ENCODE peak calls at places on chromosome 16, in six cellular contexts. V, L, O, T, K and C are unnamed samples.
A peak's percentile ranks its signal among the peaks of the same experiment; 100 is the strongest.

GRCh38 chr16:10964891-10965326 is 20.5 kb downstream of the CLEC16A start:
- DNase-seq in K (no peak), T (no peak), L (no peak), O (peak; percentile 28), V (peak; percentile 50), C (no peak)

GRCh38 chr16:81392011-81392410 is 52.6 kb upstream of the CMIP start:
- DNase-seq in T (no peak), L (no peak), K (no peak), V (no peak), O (no peak), C (no peak)

GRCh38 chr16:11949527-11949926 is 7.7 kb upstream of the NPIPB2 start:
- DNase-seq in T (no peak), K (no peak), O (no peak), L (peak; percentile 71), V (no peak), C (peak; percentile 36)

GRCh38 chr16:53061701-53062159 is 6.9 kb downstream of the CHD9 start:
- DNase-seq in L (no peak), O (no peak), T (no peak), K (no peak), V (peak; percentile 16), C (no peak)

GRCh38 chr16:30457743-30458560 is 12.3 kb upstream of the SEPHS2 start:
- DNase-seq in O (no peak), L (no peak), T (no peak), K (no peak), V (no peak), C (no peak)

GRCh38 chr16:48383877-48384304 is 1.3 kb downstream of the SIAH1 start:
- DNase-seq in T (no peak), K (no peak), L (peak; percentile 49), O (no peak), V (no peak), C (no peak)

GRCh38 chr16:86918637-86919036 is 340.3 kb downstream of the FOXL1 start:
- DNase-seq in V (no peak), L (no peak), T (no peak), O (no peak), K (no peak), C (no peak)

GRCh38 chr16:26664086-26664485 is 402.6 kb upstream of the C16orf82 start:
- DNase-seq in T (no peak), K (no peak), V (no peak), L (no peak), O (no peak), C (no peak)

GRCh38 chr16:65180986-65181710 is 59.3 kb upstream of the CDH11 start:
- DNase-seq in V (no peak), O (no peak), T (no peak), K (no peak), L (peak; percentile 14), C (no peak)

GRCh38 chr16:47150067-47150466 is 6.3 kb upstream of the NETO2 start:
- DNase-seq in V (no peak), K (no peak), T (no peak), O (no peak), L (no peak), C (no peak)

GRCh38 chr16:82011199-82011641 is at the start of gene SDR42E1:
- DNase-seq in T (no peak), V (peak; percentile 48), L (no peak), O (peak; percentile 28), K (peak; percentile 38), C (no peak)

GRCh38 chr16:8533509-8533908 is 56.8 kb downstream of the TMEM114 start:
- DNase-seq in T (no peak), K (no peak), V (no peak), O (no peak), L (no peak), C (no peak)

GRCh38 chr16:12319464-12320030 is 343.0 kb downstream of the SNX29 start:
- DNase-seq in K (no peak), O (no peak), L (peak; percentile 7), V (no peak), T (no peak), C (no peak)

GRCh38 chr16:87203060-87203656 is 114.0 kb downstream of the C16orf95 start:
- DNase-seq in L (peak; percentile 80), O (no peak), V (peak; percentile 54), T (peak; percentile 86), K (no peak), C (peak; percentile 86)